ENCODE peak calls at places on chromosomes 6 and 20, in seven cellular contexts. O is SW 1271; B is Calu3; L is neural crest cell; V is naive thymus-derived CD8-positive, alpha-beta T cell; Q is HCT116; P is NCI-H1105. F is an unnamed sample.

GRCh38 chr6:138593100-138593877 is 94.0 kb upstream of the NHSL1 start:
- DNase-seq in O (peak; percentile 96), B (peak; percentile 33), L (no peak), V (no peak), Q (peak; percentile 64), P (no peak), F (peak; percentile 100)

GRCh38 chr20:23672158-23672557 is 16.7 kb downstream of the CST4 start:
- DNase-seq in O (no peak), B (no peak), L (no peak), V (no peak), Q (no peak), P (no peak), F (no peak)

GRCh38 chr20:44273231-44274215 is 26.4 kb downstream of the GDAP1L1 start:
- DNase-seq in O (no peak), B (no peak), L (no peak), V (no peak), Q (no peak), P (no peak), F (no peak)

GRCh38 chr6:21371676-21372161 is 221.8 kb upstream of the SOX4 start:
- DNase-seq in O (no peak), B (no peak), L (no peak), V (no peak), Q (no peak), P (no peak), F (no peak)

GRCh38 chr6:159037746-159038290 is 7.0 kb downstream of the TAGAP start:
- DNase-seq in O (no peak), B (no peak), L (no peak), V (no peak), Q (no peak), P (no peak), F (no peak)

GRCh38 chr6:53074347-53074746 is 9.1 kb downstream of the FBXO9 start:
- DNase-seq in O (no peak), B (no peak), L (no peak), V (no peak), Q (no peak), P (no peak), F (no peak)

GRCh38 chr6:154370545-154370944 is 13.9 kb upstream of the IPCEF1 start:
- DNase-seq in O (peak; percentile 19), B (peak; percentile 9), L (no peak), V (peak; percentile 4), Q (peak; percentile 18), P (no peak), F (no peak)

GRCh38 chr20:38002422-38002821 is 30.8 kb downstream of the TTI1 start:
- DNase-seq in O (no peak), B (no peak), L (no peak), V (no peak), Q (no peak), P (no peak), F (no peak)

GRCh38 chr6:91480397-91480796 is 893.5 kb upstream of the MAP3K7 start:
- DNase-seq in O (no peak), B (no peak), L (no peak), V (no peak), Q (no peak), P (peak; percentile 65), F (no peak)

F was measured in glomerular endothelial cell.